ENCODE peak calls at places on chromosomes 5 and 9, in nine cellular contexts. One of them, this sample, is unnamed.

GRCh38 chr5:139812836-139813805 is 17.5 kb downstream of the PSD2 start:
- DNase-seq in tibial artery: no peak
- DNase-seq in HFF-Myc: no peak
- DNase-seq in kidney: peak; percentile 40
- DNase-seq in aorta: peak; percentile 65
- DNase-seq in astrocyte: no peak
- DNase-seq in left ventricle myocardium inferior: no peak
- DNase-seq in heart right ventricle: no peak
- DNase-seq in astrocyte of the spinal cord: no peak
- DNase-seq in this sample: no peak

GRCh38 chr9:110114888-110115259 is 93.1 kb downstream of the C9orf152 start:
- DNase-seq in tibial artery: no peak
- DNase-seq in left ventricle myocardium inferior: peak; percentile 21
- DNase-seq in astrocyte of the spinal cord: peak; percentile 53
- DNase-seq in HFF-Myc: no peak
- DNase-seq in heart right ventricle: no peak
- DNase-seq in astrocyte: no peak
- DNase-seq in kidney: no peak
- DNase-seq in aorta: no peak
- DNase-seq in this sample: no peak

GRCh38 chr9:105241356-105242043 is 3.0 kb upstream of the SLC44A1 start:
- DNase-seq in HFF-Myc: no peak
- DNase-seq in astrocyte of the spinal cord: no peak
- DNase-seq in heart right ventricle: no peak
- DNase-seq in tibial artery: no peak
- DNase-seq in kidney: no peak
- DNase-seq in aorta: no peak
- DNase-seq in left ventricle myocardium inferior: no peak
- DNase-seq in astrocyte: peak; percentile 45
- DNase-seq in this sample: peak; percentile 26

GRCh38 chr9:20570756-20571155 is 51.5 kb downstream of the MLLT3 start:
- DNase-seq in heart right ventricle: no peak
- DNase-seq in kidney: no peak
- DNase-seq in astrocyte: peak; percentile 70
- DNase-seq in HFF-Myc: no peak
- DNase-seq in left ventricle myocardium inferior: no peak
- DNase-seq in astrocyte of the spinal cord: peak; percentile 71
- DNase-seq in aorta: no peak
- DNase-seq in tibial artery: no peak
- DNase-seq in this sample: peak; percentile 66

GRCh38 chr5:1409386-1410110 is 35.7 kb downstream of the SLC6A3 start:
- DNase-seq in astrocyte of the spinal cord: peak; percentile 2
- DNase-seq in HFF-Myc: peak; percentile 6
- DNase-seq in kidney: peak; percentile 71
- DNase-seq in tibial artery: peak; percentile 19
- DNase-seq in heart right ventricle: no peak
- DNase-seq in aorta: peak; percentile 68
- DNase-seq in astrocyte: peak; percentile 7
- DNase-seq in left ventricle myocardium inferior: peak; percentile 13
- DNase-seq in this sample: peak; percentile 3

GRCh38 chr5:172524573-172525021 is 70.3 kb upstream of the SH3PXD2B start:
- DNase-seq in heart right ventricle: no peak
- DNase-seq in HFF-Myc: no peak
- DNase-seq in kidney: no peak
- DNase-seq in left ventricle myocardium inferior: no peak
- DNase-seq in aorta: no peak
- DNase-seq in tibial artery: no peak
- DNase-seq in astrocyte of the spinal cord: no peak
- DNase-seq in astrocyte: no peak
- DNase-seq in this sample: no peak

GRCh38 chr5:34043099-34043876 is at the start of gene C1QTNF3:
- DNase-seq in kidney: no peak
- DNase-seq in astrocyte: peak; percentile 57
- DNase-seq in astrocyte of the spinal cord: peak; percentile 45
- DNase-seq in aorta: no peak
- DNase-seq in heart right ventricle: no peak
- DNase-seq in left ventricle myocardium inferior: no peak
- DNase-seq in HFF-Myc: no peak
- DNase-seq in tibial artery: peak; percentile 23
- DNase-seq in this sample: peak; percentile 76

GRCh38 chr9:96436063-96436455 is 13.9 kb upstream of the HABP4 start:
- DNase-seq in heart right ventricle: no peak
- DNase-seq in astrocyte of the spinal cord: no peak
- DNase-seq in aorta: no peak
- DNase-seq in kidney: no peak
- DNase-seq in HFF-Myc: no peak
- DNase-seq in left ventricle myocardium inferior: no peak
- DNase-seq in tibial artery: no peak
- DNase-seq in astrocyte: peak; percentile 22
- DNase-seq in this sample: no peak

GRCh38 chr5:1068204-1068894 is 43.5 kb downstream of the SLC12A7 start:
- DNase-seq in kidney: no peak
- DNase-seq in astrocyte: no peak
- DNase-seq in HFF-Myc: no peak
- DNase-seq in tibial artery: peak; percentile 47
- DNase-seq in left ventricle myocardium inferior: peak; percentile 71
- DNase-seq in heart right ventricle: peak; percentile 71
- DNase-seq in aorta: no peak
- DNase-seq in astrocyte of the spinal cord: no peak
- DNase-seq in this sample: no peak

GRCh38 chr9:102135768-102136167 is 397.3 kb upstream of the GRIN3A start:
- DNase-seq in astrocyte of the spinal cord: no peak
- DNase-seq in aorta: no peak
- DNase-seq in tibial artery: no peak
- DNase-seq in kidney: no peak
- DNase-seq in astrocyte: no peak
- DNase-seq in left ventricle myocardium inferior: no peak
- DNase-seq in heart right ventricle: no peak
- DNase-seq in HFF-Myc: no peak
- DNase-seq in this sample: no peak

GRCh38 chr5:107601076-107601475 is 69.7 kb downstream of the EFNA5 start:
- DNase-seq in heart right ventricle: no peak
- DNase-seq in kidney: no peak
- DNase-seq in aorta: no peak
- DNase-seq in astrocyte: no peak
- DNase-seq in HFF-Myc: no peak
- DNase-seq in astrocyte of the spinal cord: no peak
- DNase-seq in left ventricle myocardium inferior: no peak
- DNase-seq in tibial artery: no peak
- DNase-seq in this sample: no peak

GRCh38 chr5:107605596-107606125 is 65.1 kb downstream of the EFNA5 start:
- DNase-seq in kidney: no peak
- DNase-seq in tibial artery: no peak
- DNase-seq in astrocyte of the spinal cord: no peak
- DNase-seq in HFF-Myc: no peak
- DNase-seq in left ventricle myocardium inferior: no peak
- DNase-seq in heart right ventricle: no peak
- DNase-seq in astrocyte: no peak
- DNase-seq in aorta: no peak
- DNase-seq in this sample: no peak

GRCh38 chr5:107604146-107604910 is 66.4 kb downstream of the EFNA5 start:
- DNase-seq in aorta: no peak
- DNase-seq in heart right ventricle: no peak
- DNase-seq in left ventricle myocardium inferior: no peak
- DNase-seq in astrocyte: no peak
- DNase-seq in astrocyte of the spinal cord: no peak
- DNase-seq in kidney: no peak
- DNase-seq in tibial artery: no peak
- DNase-seq in HFF-Myc: no peak
- DNase-seq in this sample: no peak

GRCh38 chr5:107604990-107605389 is 65.7 kb downstream of the EFNA5 start:
- DNase-seq in HFF-Myc: peak; percentile 63
- DNase-seq in astrocyte of the spinal cord: no peak
- DNase-seq in tibial artery: no peak
- DNase-seq in heart right ventricle: no peak
- DNase-seq in kidney: no peak
- DNase-seq in astrocyte: peak; percentile 21
- DNase-seq in aorta: no peak
- DNase-seq in left ventricle myocardium inferior: no peak
- DNase-seq in this sample: peak; percentile 38

GRCh38 chr5:107602896-107603295 is 67.8 kb downstream of the EFNA5 start:
- DNase-seq in astrocyte: no peak
- DNase-seq in aorta: no peak
- DNase-seq in kidney: no peak
- DNase-seq in HFF-Myc: no peak
- DNase-seq in heart right ventricle: no peak
- DNase-seq in tibial artery: no peak
- DNase-seq in left ventricle myocardium inferior: no peak
- DNase-seq in astrocyte of the spinal cord: no peak
- DNase-seq in this sample: no peak
- H3K4me3 ChIP-seq in astrocyte: no peak overlapping the region
- H3K4me3 ChIP-seq in aorta: no peak overlapping the region
- H3K4me3 ChIP-seq in kidney: no peak overlapping the region
- H3K4me3 ChIP-seq in HFF-Myc: no peak overlapping the region
- H3K4me3 ChIP-seq in heart right ventricle: no peak overlapping the region
- H3K4me3 ChIP-seq in tibial artery: no peak overlapping the region
- H3K4me3 ChIP-seq in left ventricle myocardium inferior: no peak overlapping the region
- H3K4me3 ChIP-seq in astrocyte of the spinal cord: no peak overlapping the region
- H3K4me3 ChIP-seq in this sample: no peak overlapping the region

GRCh38 chr9:93949694-93950449 is 5.3 kb downstream of the BARX1 start:
- DNase-seq in tibial artery: no peak
- DNase-seq in HFF-Myc: no peak
- DNase-seq in astrocyte of the spinal cord: no peak
- DNase-seq in kidney: no peak
- DNase-seq in aorta: no peak
- DNase-seq in astrocyte: no peak
- DNase-seq in heart right ventricle: no peak
- DNase-seq in left ventricle myocardium inferior: no peak
- DNase-seq in this sample: no peak

GRCh38 chr9:93952119-93952783 is 2.9 kb downstream of the BARX1 start:
- DNase-seq in astrocyte: no peak
- DNase-seq in aorta: no peak
- DNase-seq in left ventricle myocardium inferior: no peak
- DNase-seq in heart right ventricle: no peak
- DNase-seq in HFF-Myc: no peak
- DNase-seq in astrocyte of the spinal cord: no peak
- DNase-seq in kidney: no peak
- DNase-seq in tibial artery: no peak
- DNase-seq in this sample: no peak

GRCh38 chr9:93951655-93952118 is 3.5 kb downstream of the BARX1 start:
- DNase-seq in astrocyte of the spinal cord: no peak
- DNase-seq in aorta: no peak
- DNase-seq in tibial artery: no peak
- DNase-seq in kidney: no peak
- DNase-seq in heart right ventricle: no peak
- DNase-seq in astrocyte: no peak
- DNase-seq in HFF-Myc: no peak
- DNase-seq in left ventricle myocardium inferior: no peak
- DNase-seq in this sample: no peak

GRCh38 chr9:93949073-93949693 is 6.0 kb downstream of the BARX1 start:
- DNase-seq in heart right ventricle: no peak
- DNase-seq in astrocyte of the spinal cord: no peak
- DNase-seq in left ventricle myocardium inferior: no peak
- DNase-seq in aorta: no peak
- DNase-seq in kidney: no peak
- DNase-seq in astrocyte: no peak
- DNase-seq in tibial artery: no peak
- DNase-seq in HFF-Myc: no peak
- DNase-seq in this sample: no peak

GRCh38 chr9:93950619-93951601 is 4.2 kb downstream of the BARX1 start:
- DNase-seq in astrocyte of the spinal cord: no peak
- DNase-seq in astrocyte: no peak
- DNase-seq in tibial artery: no peak
- DNase-seq in kidney: no peak
- DNase-seq in aorta: no peak
- DNase-seq in HFF-Myc: no peak
- DNase-seq in heart right ventricle: no peak
- DNase-seq in left ventricle myocardium inferior: no peak
- DNase-seq in this sample: peak; percentile 17
- H3K4me3 ChIP-seq in astrocyte of the spinal cord: peak overlapping the region; percentile 25
- H3K4me3 ChIP-seq in astrocyte: peak overlapping the region; percentile 48
- H3K4me3 ChIP-seq in tibial artery: peak overlapping the region; percentile 45
- H3K4me3 ChIP-seq in kidney: peak overlapping the region; percentile 3
- H3K4me3 ChIP-seq in aorta: peak overlapping the region; percentile 18
- H3K4me3 ChIP-seq in HFF-Myc: peak overlapping the region; percentile 36
- H3K4me3 ChIP-seq in heart right ventricle: peak overlapping the region; percentile 18
- H3K4me3 ChIP-seq in left ventricle myocardium inferior: peak overlapping the region; percentile 64
- H3K4me3 ChIP-seq in this sample: peak overlapping the region; percentile 60

DNA sequence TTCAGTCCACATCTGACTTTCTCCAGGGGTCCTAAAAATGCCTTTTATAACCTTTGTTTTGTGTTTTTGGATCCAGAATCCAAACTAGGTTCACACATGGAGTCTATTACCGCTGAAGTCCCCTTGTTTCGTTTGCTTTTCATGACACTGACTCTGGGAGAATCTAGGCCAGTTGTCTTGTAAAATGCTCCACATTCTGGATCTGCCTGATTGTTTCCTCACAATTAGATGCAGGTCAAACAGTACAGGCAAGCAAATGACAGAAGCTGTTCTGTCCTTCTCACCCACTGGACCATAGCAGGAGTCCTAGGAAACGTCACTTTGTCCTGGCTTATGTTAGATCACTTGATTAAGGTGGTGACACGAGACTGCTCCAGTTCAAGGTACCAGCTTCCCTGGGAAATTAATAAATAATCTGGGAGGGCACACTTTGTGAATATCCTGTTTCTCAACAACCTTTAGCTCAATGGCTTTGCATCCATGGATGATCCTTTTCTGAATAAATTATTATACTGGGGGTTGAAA is 34.1 kb downstream of the FABP6 start:
- DNase-seq in tibial artery: no peak
- DNase-seq in kidney: no peak
- DNase-seq in left ventricle myocardium inferior: no peak
- DNase-seq in aorta: no peak
- DNase-seq in heart right ventricle: no peak
- DNase-seq in HFF-Myc: no peak
- DNase-seq in astrocyte of the spinal cord: no peak
- DNase-seq in astrocyte: no peak
- DNase-seq in this sample: no peak
- H3K4me3 ChIP-seq in tibial artery: no peak overlapping the region
- H3K4me3 ChIP-seq in kidney: no peak overlapping the region
- H3K4me3 ChIP-seq in left ventricle myocardium inferior: no peak overlapping the region
- H3K4me3 ChIP-seq in aorta: no peak overlapping the region
- H3K4me3 ChIP-seq in heart right ventricle: no peak overlapping the region
- H3K4me3 ChIP-seq in HFF-Myc: no peak overlapping the region
- H3K4me3 ChIP-seq in astrocyte of the spinal cord: no peak overlapping the region
- H3K4me3 ChIP-seq in astrocyte: no peak overlapping the region
- H3K4me3 ChIP-seq in this sample: no peak overlapping the region

GRCh38 chr5:142697846-142698245 is 12.0 kb upstream of the FGF1 start:
- DNase-seq in astrocyte: peak; percentile 31
- DNase-seq in astrocyte of the spinal cord: peak; percentile 51
- DNase-seq in kidney: no peak
- DNase-seq in left ventricle myocardium inferior: peak; percentile 68
- DNase-seq in heart right ventricle: peak; percentile 45
- DNase-seq in aorta: no peak
- DNase-seq in tibial artery: peak; percentile 52
- DNase-seq in HFF-Myc: no peak
- DNase-seq in this sample: peak; percentile 56
- H3K4me3 ChIP-seq in astrocyte: no peak overlapping the region
- H3K4me3 ChIP-seq in astrocyte of the spinal cord: no peak overlapping the region
- H3K4me3 ChIP-seq in kidney: no peak overlapping the region
- H3K4me3 ChIP-seq in left ventricle myocardium inferior: peak overlapping the region; percentile 66
- H3K4me3 ChIP-seq in heart right ventricle: peak overlapping the region; percentile 10
- H3K4me3 ChIP-seq in aorta: no peak overlapping the region
- H3K4me3 ChIP-seq in tibial artery: peak overlapping the region; percentile 8
- H3K4me3 ChIP-seq in HFF-Myc: no peak overlapping the region
- H3K4me3 ChIP-seq in this sample: no peak overlapping the region

This sample was measured in AG10803.